ENCODE peak calls at places on chromosomes 11 and 22, in five cellular contexts. R is nephron progenitor cell, F is lower leg skin, Z is foreskin fibroblast, S is fibroblast of mammary gland. C is an unnamed sample.

GRCh38 chr22:45235101-45235777 is 5.5 kb downstream of the KIAA0930 start:
- DNase-seq in Z (no peak), S (no peak), F (no peak), R (no peak), C (no peak)

GRCh38 chr11:13216019-13217006 is 61.3 kb upstream of the BMAL1 start:
- DNase-seq in R (no peak), S (peak; percentile 98), F (no peak), Z (peak; percentile 99), C (peak; percentile 71)

GRCh38 chr11:120539681-120540369 is 28.3 kb downstream of the GRIK4 start:
- DNase-seq in Z (no peak), F (no peak), R (no peak), S (peak; percentile 33), C (no peak)

GRCh38 chr11:28621648-28622215 is 513.5 kb downstream of the METTL15 start:
- DNase-seq in F (no peak), R (no peak), Z (no peak), S (peak; percentile 61), C (no peak)

GRCh38 chr11:67418476-67419281 is 3.2 kb downstream of the CARNS1 start:
- DNase-seq in R (no peak), Z (no peak), F (no peak), S (no peak), C (peak; percentile 80)

GRCh38 chr11:77602385-77603105 is 12.8 kb downstream of the AQP11 start:
- DNase-seq in F (no peak), R (no peak), Z (peak; percentile 76), S (peak; percentile 87), C (no peak)

GRCh38 chr22:35197071-35197470 is 60.2 kb upstream of the HMGXB4 start:
- DNase-seq in R (no peak), F (no peak), Z (no peak), S (no peak), C (no peak)

GRCh38 chr11:57230797-57231538 is 6.1 kb downstream of the APLNR start:
- DNase-seq in Z (no peak), F (no peak), R (no peak), S (peak; percentile 30), C (no peak)

GRCh38 chr11:110297726-110298297 is 1.4 kb upstream of the RDX start:
- DNase-seq in S (no peak), F (no peak), Z (no peak), R (no peak), C (no peak)

GRCh38 chr11:27124514-27125264 is 84.1 kb downstream of the BBOX1 start:
- DNase-seq in Z (peak; percentile 12), F (no peak), S (peak; percentile 63), R (no peak), C (no peak)

GRCh38 chr22:29115682-29116313 is 43.0 kb downstream of the KREMEN1 start:
- DNase-seq in S (no peak), Z (no peak), F (no peak), R (no peak), C (no peak)

GRCh38 chr11:66136752-66137123 is 66.7 kb downstream of the PACS1 start:
- DNase-seq in Z (peak; percentile 26), R (no peak), F (no peak), S (peak; percentile 66), C (no peak)

GRCh38 chr11:10076458-10077141 is 217.4 kb downstream of the SBF2 start:
- DNase-seq in Z (no peak), F (no peak), R (peak; percentile 31), S (peak; percentile 44), C (no peak)

GRCh38 chr22:35661377-35661937 is 13.2 kb downstream of the APOL6 start:
- DNase-seq in F (no peak), S (no peak), R (no peak), Z (peak; percentile 57), C (no peak)

GRCh38 chr11:125750629-125751028 is 4.5 kb downstream of the PATE1 start:
- DNase-seq in Z (no peak), S (no peak), R (no peak), F (no peak), C (no peak)

GRCh38 chr22:31291403-31291715 is 929 bp downstream of the PIK3IP1 start:
- DNase-seq in R (no peak), F (no peak), S (no peak), Z (no peak), C (no peak)

GRCh38 chr22:29315286-29316195 is at the start of gene RASL10A:
- DNase-seq in R (peak; percentile 57), S (no peak), F (no peak), Z (no peak), C (peak; percentile 84)

GRCh38 chr11:6637871-6638270 is 17.7 kb downstream of the DCHS1 start:
- DNase-seq in R (no peak), S (peak; percentile 88), Z (peak; percentile 87), F (no peak), C (peak; percentile 64)

GRCh38 chr22:29155966-29156365 is 49.7 kb upstream of the EMID1 start:
- DNase-seq in R (no peak), F (peak; percentile 53), Z (no peak), S (no peak), C (peak; percentile 29)

GRCh38 chr11:86577663-86578636 is 94.5 kb downstream of the ME3 start:
- DNase-seq in F (peak; percentile 92), S (peak; percentile 97), R (no peak), Z (peak; percentile 80), C (peak; percentile 87)

GRCh38 chr11:124198852-124199389 is 15.8 kb downstream of the OR10D3 start:
- DNase-seq in F (no peak), S (peak; percentile 2), Z (no peak), R (no peak), C (no peak)

GRCh38 chr22:42560781-42561180 is 7.0 kb downstream of the SERHL2 start:
- DNase-seq in R (peak; percentile 21), S (peak; percentile 23), F (no peak), Z (no peak), C (no peak)

GRCh38 chr22:29798318-29798717 is 31.1 kb downstream of the UQCR10 start:
- DNase-seq in F (no peak), S (peak; percentile 42), R (no peak), Z (no peak), C (no peak)

GRCh38 chr11:95723353-95723942 is 66.1 kb downstream of the FAM76B start:
- DNase-seq in Z (no peak), F (no peak), S (no peak), R (no peak), C (peak; percentile 52)

GRCh38 chr22:40326905-40327735 is 19.2 kb upstream of the ADSL start:
- DNase-seq in F (no peak), R (no peak), Z (no peak), S (peak; percentile 47), C (no peak)

GRCh38 chr11:38159038-38159437 is 1561.0 kb upstream of the RAG2 start:
- DNase-seq in R (no peak), F (no peak), S (no peak), Z (no peak), C (no peak)

GRCh38 chr11:18027475-18027874 is 14.6 kb upstream of the SERGEF start:
- DNase-seq in S (no peak), F (no peak), Z (no peak), R (no peak), C (no peak)

GRCh38 chr22:43152001-43152354 is 619 bp downstream of the TSPO start:
- DNase-seq in Z (no peak), R (no peak), S (no peak), F (no peak), C (no peak)

GRCh38 chr22:24485608-24486007 is 9.5 kb upstream of the UPB1 start:
- DNase-seq in R (no peak), Z (no peak), F (no peak), S (no peak), C (no peak)

GRCh38 chr22:37258005-37258790 is 14.1 kb upstream of the RAC2 start:
- DNase-seq in R (no peak), F (no peak), Z (no peak), S (no peak), C (no peak)
- TF ChIP-seq CTCF in R (no peak), F (no peak), Z (no peak), S (no peak), C (no peak)

GRCh38 chr11:61332266-61332822 is 561 bp downstream of the DDB1 start:
- DNase-seq in F (no peak), S (peak; percentile 21), R (no peak), Z (no peak), C (no peak)
- TF ChIP-seq CTCF in F (no peak), S (no peak), R (no peak), Z (no peak), C (no peak)

GRCh38 chr22:37390075-37390474 is 37.2 kb downstream of the ELFN2 start:
- DNase-seq in R (no peak), F (no peak), Z (no peak), S (no peak), C (no peak)
- TF ChIP-seq CTCF in R (no peak), F (no peak), Z (no peak), S (no peak), C (no peak)

GRCh38 chr11:61158691-61159381 is 2.4 kb downstream of the VPS37C start:
- DNase-seq in S (peak; percentile 78), Z (peak; percentile 62), R (no peak), F (no peak), C (no peak)

GRCh38 chr11:61162092-61162935 is 1.1 kb upstream of the VPS37C start:
- DNase-seq in Z (no peak), S (peak; percentile 61), F (peak; percentile 20), R (peak; percentile 25), C (no peak)

GRCh38 chr11:61160487-61161189 is 588 bp downstream of the VPS37C start:
- DNase-seq in R (no peak), Z (no peak), S (peak; percentile 20), F (no peak), C (no peak)

GRCh38 chr11:61163714-61164609 is 2.7 kb upstream of the VPS37C start:
- DNase-seq in R (no peak), Z (no peak), F (peak; percentile 37), S (no peak), C (no peak)

DNA sequence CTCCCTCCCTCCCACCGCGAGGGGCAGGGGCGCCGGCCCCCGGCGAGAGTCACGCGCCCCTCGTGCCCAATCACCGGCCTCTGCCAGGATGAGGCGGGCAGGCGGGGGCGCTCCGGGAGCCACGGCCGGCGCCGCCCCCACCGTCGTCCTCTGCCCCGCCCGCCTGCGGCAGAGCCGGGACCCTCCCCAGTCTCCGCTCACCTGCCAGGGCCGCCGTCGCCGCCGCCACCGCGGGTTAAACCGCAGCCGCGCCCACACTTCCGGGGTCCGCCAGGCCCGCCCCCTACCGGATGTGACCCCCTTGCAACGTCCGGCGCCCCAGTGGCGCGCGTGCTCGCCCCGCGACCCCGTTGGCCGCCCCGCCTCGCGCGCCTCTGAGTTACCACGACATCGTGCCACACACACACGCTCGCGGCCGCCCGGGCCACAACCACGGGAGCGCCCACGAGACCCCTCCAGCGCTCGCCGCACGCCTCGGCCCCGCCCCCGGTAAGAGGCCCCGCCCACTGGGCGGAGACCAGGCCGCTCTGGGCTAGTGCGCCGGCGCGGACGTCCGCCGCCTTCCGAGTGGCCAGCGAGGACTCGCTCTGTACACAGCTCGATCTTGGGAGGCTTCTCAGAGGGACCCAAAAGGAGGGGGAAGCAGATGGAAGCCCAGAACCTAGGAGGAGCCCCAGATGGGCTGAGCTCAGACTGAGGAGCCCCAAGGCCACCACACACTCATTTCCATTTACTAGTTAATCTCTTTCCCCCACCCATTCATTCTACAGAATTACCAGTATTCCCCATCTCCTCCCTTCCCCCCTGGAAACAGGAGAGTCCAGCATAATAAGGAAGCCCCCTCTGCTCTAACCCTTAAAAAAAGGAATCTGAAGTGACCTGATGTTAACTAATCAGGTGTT is at the start of gene VPS37C:
- DNase-seq in Z (peak; percentile 81), R (peak; percentile 96), F (peak; percentile 97), S (peak; percentile 78), C (peak; percentile 97)
- TF ChIP-seq CTCF in Z (no peak), R (no peak), F (no peak), S (no peak), C (no peak)